ENCODE peak calls at places on chromosomes 16 and 17, in six cellular contexts. One of them, this sample, is unnamed.

GRCh38 chr17:72972263-72972951 is 120.1 kb downstream of the SLC39A11 start:
- DNase-seq in heart left ventricle: no peak
- DNase-seq in spleen: no peak
- DNase-seq in Peyer's patch: no peak
- DNase-seq in gastrocnemius medialis: no peak
- DNase-seq in lower leg skin: no peak
- DNase-seq in this sample: no peak

GRCh38 chr16:981695-982151 is at the start of gene SOX8:
- DNase-seq in heart left ventricle: peak
- DNase-seq in lower leg skin: no peak
- DNase-seq in gastrocnemius medialis: no peak
- DNase-seq in Peyer's patch: no peak
- DNase-seq in spleen: no peak
- DNase-seq in this sample: no peak

GRCh38 chr17:27239046-27239445 is 54.9 kb upstream of the WSB1 start:
- DNase-seq in heart left ventricle: no peak
- DNase-seq in lower leg skin: no peak
- DNase-seq in spleen: no peak
- DNase-seq in Peyer's patch: no peak
- DNase-seq in gastrocnemius medialis: no peak
- DNase-seq in this sample: no peak

GRCh38 chr16:67100569-67101300 is 9.0 kb upstream of the PHAF1 start:
- DNase-seq in spleen: no peak
- DNase-seq in gastrocnemius medialis: no peak
- DNase-seq in Peyer's patch: no peak
- DNase-seq in heart left ventricle: no peak
- DNase-seq in lower leg skin: no peak
- DNase-seq in this sample: no peak

GRCh38 chr17:60249517-60249826 is 99.7 kb downstream of the CA4 start:
- DNase-seq in Peyer's patch: no peak
- DNase-seq in spleen: no peak
- DNase-seq in gastrocnemius medialis: no peak
- DNase-seq in heart left ventricle: no peak
- DNase-seq in lower leg skin: no peak
- DNase-seq in this sample: no peak

GRCh38 chr17:8007836-8008235 is 5.4 kb downstream of the GUCY2D start:
- DNase-seq in heart left ventricle: no peak
- DNase-seq in lower leg skin: peak
- DNase-seq in Peyer's patch: no peak
- DNase-seq in spleen: peak
- DNase-seq in gastrocnemius medialis: no peak
- DNase-seq in this sample: no peak

GRCh38 chr17:75601057-75601987 is 13.7 kb downstream of the MYO15B start:
- DNase-seq in spleen: peak
- DNase-seq in heart left ventricle: peak
- DNase-seq in Peyer's patch: peak
- DNase-seq in lower leg skin: no peak
- DNase-seq in gastrocnemius medialis: no peak
- DNase-seq in this sample: peak

GRCh38 chr16:66474750-66475199 is 47.7 kb downstream of the BEAN1 start:
- DNase-seq in heart left ventricle: no peak
- DNase-seq in Peyer's patch: no peak
- DNase-seq in gastrocnemius medialis: no peak
- DNase-seq in lower leg skin: peak
- DNase-seq in spleen: no peak
- DNase-seq in this sample: peak

GRCh38 chr17:7836596-7837374 is 2.8 kb downstream of the KDM6B start:
- DNase-seq in spleen: peak
- DNase-seq in gastrocnemius medialis: peak
- DNase-seq in Peyer's patch: peak
- DNase-seq in heart left ventricle: peak
- DNase-seq in lower leg skin: peak
- DNase-seq in this sample: no peak

GRCh38 chr16:4699030-4699556 is 5.7 kb downstream of the NUDT16L1 start:
- DNase-seq in heart left ventricle: no peak
- DNase-seq in gastrocnemius medialis: no peak
- DNase-seq in lower leg skin: no peak
- DNase-seq in Peyer's patch: no peak
- DNase-seq in spleen: no peak
- DNase-seq in this sample: no peak
- TF ChIP-seq POLR2A in heart left ventricle: no peak
- TF ChIP-seq POLR2A in gastrocnemius medialis: no peak
- TF ChIP-seq POLR2A in lower leg skin: no peak
- TF ChIP-seq POLR2A in Peyer's patch: no peak
- TF ChIP-seq POLR2A in spleen: no peak
- TF ChIP-seq POLR2A in this sample: no peak

GRCh38 chr17:41500131-41500911 is 5.1 kb downstream of the KRT13 start:
- DNase-seq in lower leg skin: no peak
- DNase-seq in Peyer's patch: no peak
- DNase-seq in spleen: no peak
- DNase-seq in heart left ventricle: no peak
- DNase-seq in gastrocnemius medialis: no peak
- DNase-seq in this sample: peak
- TF ChIP-seq POLR2A in lower leg skin: no peak
- TF ChIP-seq POLR2A in Peyer's patch: no peak
- TF ChIP-seq POLR2A in spleen: no peak
- TF ChIP-seq POLR2A in heart left ventricle: no peak
- TF ChIP-seq POLR2A in gastrocnemius medialis: no peak
- TF ChIP-seq POLR2A in this sample: no peak

GRCh38 chr16:25066426-25066746 is 45.2 kb upstream of the LCMT1 start:
- DNase-seq in lower leg skin: no peak
- DNase-seq in spleen: peak
- DNase-seq in gastrocnemius medialis: no peak
- DNase-seq in Peyer's patch: no peak
- DNase-seq in heart left ventricle: no peak
- DNase-seq in this sample: no peak

GRCh38 chr16:25065899-25066298 is 45.6 kb upstream of the LCMT1 start:
- DNase-seq in heart left ventricle: no peak
- DNase-seq in lower leg skin: no peak
- DNase-seq in gastrocnemius medialis: no peak
- DNase-seq in Peyer's patch: no peak
- DNase-seq in spleen: peak
- DNase-seq in this sample: no peak

GRCh38 chr16:25063865-25064264 is 47.7 kb upstream of the LCMT1 start:
- DNase-seq in spleen: no peak
- DNase-seq in gastrocnemius medialis: no peak
- DNase-seq in lower leg skin: no peak
- DNase-seq in Peyer's patch: no peak
- DNase-seq in heart left ventricle: no peak
- DNase-seq in this sample: no peak

GRCh38 chr16:25064967-25065366 is 46.6 kb upstream of the LCMT1 start:
- DNase-seq in heart left ventricle: no peak
- DNase-seq in lower leg skin: no peak
- DNase-seq in gastrocnemius medialis: no peak
- DNase-seq in spleen: no peak
- DNase-seq in Peyer's patch: no peak
- DNase-seq in this sample: no peak

DNA sequence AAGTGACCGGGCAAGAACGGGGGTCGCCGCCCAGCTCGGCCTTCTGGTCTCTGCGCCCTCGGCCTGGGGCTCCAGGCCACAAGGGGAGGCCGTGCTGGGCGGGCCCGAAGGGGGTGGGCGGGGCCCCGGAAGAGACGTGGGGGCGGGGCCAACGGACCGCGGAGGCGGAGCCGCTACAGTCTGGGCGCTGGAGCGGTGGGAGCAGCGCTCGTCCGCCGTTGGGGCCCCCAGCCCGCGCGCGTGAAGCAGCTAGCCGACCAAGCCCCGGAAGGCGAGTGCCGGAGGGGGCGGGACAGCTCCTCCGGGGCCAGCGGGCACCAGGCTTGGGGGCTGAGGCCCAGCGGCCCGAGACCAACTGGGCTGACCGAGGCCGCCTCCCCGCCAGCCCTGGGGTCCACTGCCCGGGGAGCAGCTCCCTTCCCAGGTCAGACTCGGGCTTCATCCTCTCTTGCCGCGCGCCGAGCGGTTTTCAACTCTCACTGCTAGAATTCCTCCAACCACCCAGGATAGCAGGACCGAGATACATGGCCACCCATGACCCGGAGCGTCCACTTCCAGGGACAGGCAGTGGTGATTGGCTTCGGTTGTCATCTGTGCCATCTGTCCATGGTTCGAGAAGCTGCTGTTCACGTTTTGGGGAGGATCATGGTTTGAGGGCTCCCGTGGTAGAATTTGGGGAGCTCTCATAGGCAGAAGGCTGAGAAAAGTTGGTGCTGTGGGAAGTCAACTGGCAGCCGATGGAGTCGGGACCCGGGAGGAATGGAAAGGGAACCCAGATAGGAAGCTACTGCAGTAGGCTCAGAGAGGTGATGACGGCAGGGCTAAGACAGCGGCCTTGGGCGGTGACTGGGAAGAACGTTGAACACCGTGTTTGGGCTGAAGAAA is 44.6 kb upstream of the LCMT1 start:
- DNase-seq in gastrocnemius medialis: peak
- DNase-seq in Peyer's patch: peak
- DNase-seq in spleen: peak
- DNase-seq in heart left ventricle: peak
- DNase-seq in lower leg skin: peak
- DNase-seq in this sample: peak
- TF ChIP-seq POLR2A in gastrocnemius medialis: peak
- TF ChIP-seq POLR2A in Peyer's patch: peak
- TF ChIP-seq POLR2A in spleen: no peak
- TF ChIP-seq POLR2A in heart left ventricle: peak
- TF ChIP-seq POLR2A in lower leg skin: no peak
- TF ChIP-seq POLR2A in this sample: peak

GRCh38 chr16:2206420-2206779 is 1.1 kb downstream of the MLST8 start:
- DNase-seq in heart left ventricle: no peak
- DNase-seq in gastrocnemius medialis: no peak
- DNase-seq in Peyer's patch: no peak
- DNase-seq in spleen: no peak
- DNase-seq in lower leg skin: no peak
- DNase-seq in this sample: no peak

GRCh38 chr16:2205967-2206313 is 686 bp downstream of the MLST8 start:
- DNase-seq in spleen: peak
- DNase-seq in Peyer's patch: no peak
- DNase-seq in gastrocnemius medialis: no peak
- DNase-seq in heart left ventricle: no peak
- DNase-seq in lower leg skin: no peak
- DNase-seq in this sample: no peak

GRCh38 chr16:2204727-2205103 is 539 bp upstream of the MLST8 start:
- DNase-seq in gastrocnemius medialis: no peak
- DNase-seq in Peyer's patch: no peak
- DNase-seq in heart left ventricle: no peak
- DNase-seq in spleen: no peak
- DNase-seq in lower leg skin: no peak
- DNase-seq in this sample: no peak

GRCh38 chr16:2206780-2207433 is 1.7 kb downstream of the MLST8 start:
- DNase-seq in gastrocnemius medialis: no peak
- DNase-seq in Peyer's patch: no peak
- DNase-seq in heart left ventricle: no peak
- DNase-seq in lower leg skin: no peak
- DNase-seq in spleen: no peak
- DNase-seq in this sample: no peak

DNA sequence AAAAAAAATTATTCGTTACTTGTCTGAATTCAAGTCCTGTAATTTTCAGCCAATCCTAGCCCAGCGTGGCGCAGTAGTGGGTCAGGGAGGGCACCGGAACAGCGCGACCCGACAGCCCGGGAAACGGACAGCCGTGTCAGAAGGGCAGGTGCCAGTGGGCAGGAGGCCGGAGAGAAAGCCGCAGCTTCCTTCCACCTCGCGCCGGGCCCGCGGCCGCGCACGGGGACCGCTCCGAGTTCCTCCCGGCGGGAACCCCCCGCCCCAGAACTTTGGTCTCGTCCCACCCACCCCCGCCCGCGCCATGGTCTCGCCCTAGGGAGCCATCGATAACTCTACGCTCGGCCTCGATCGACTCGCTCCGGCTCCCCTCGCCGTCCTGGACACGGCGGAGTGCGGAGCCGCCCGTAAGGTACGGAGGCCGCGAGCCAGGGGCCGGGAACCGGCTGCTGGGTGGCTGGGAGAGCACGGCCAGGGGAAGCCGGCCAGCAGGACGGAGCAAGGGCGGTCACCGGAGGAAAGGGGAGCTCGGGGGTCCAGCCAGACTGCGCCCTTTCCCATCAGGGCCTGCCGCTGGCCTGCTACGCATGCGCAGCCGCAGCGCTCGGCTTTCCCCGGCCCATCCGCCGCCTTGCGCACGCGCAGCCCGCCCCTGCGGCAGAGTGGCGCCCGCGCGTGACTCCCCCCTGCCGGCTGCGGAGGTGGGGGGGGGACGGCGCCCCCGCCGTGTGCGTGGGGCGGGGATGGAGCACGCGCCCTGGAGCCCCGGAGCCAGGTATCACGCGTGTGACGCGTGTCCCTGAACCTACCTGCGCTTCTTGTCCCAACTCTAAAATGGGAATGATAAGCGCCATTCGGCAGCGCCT is at the start of gene MLST8:
- DNase-seq in lower leg skin: peak
- DNase-seq in gastrocnemius medialis: peak
- DNase-seq in Peyer's patch: peak
- DNase-seq in heart left ventricle: peak
- DNase-seq in spleen: peak
- DNase-seq in this sample: peak
- TF ChIP-seq POLR2A in lower leg skin: no peak
- TF ChIP-seq POLR2A in gastrocnemius medialis: peak
- TF ChIP-seq POLR2A in Peyer's patch: peak
- TF ChIP-seq POLR2A in heart left ventricle: peak
- TF ChIP-seq POLR2A in spleen: peak
- TF ChIP-seq POLR2A in this sample: peak

DNA sequence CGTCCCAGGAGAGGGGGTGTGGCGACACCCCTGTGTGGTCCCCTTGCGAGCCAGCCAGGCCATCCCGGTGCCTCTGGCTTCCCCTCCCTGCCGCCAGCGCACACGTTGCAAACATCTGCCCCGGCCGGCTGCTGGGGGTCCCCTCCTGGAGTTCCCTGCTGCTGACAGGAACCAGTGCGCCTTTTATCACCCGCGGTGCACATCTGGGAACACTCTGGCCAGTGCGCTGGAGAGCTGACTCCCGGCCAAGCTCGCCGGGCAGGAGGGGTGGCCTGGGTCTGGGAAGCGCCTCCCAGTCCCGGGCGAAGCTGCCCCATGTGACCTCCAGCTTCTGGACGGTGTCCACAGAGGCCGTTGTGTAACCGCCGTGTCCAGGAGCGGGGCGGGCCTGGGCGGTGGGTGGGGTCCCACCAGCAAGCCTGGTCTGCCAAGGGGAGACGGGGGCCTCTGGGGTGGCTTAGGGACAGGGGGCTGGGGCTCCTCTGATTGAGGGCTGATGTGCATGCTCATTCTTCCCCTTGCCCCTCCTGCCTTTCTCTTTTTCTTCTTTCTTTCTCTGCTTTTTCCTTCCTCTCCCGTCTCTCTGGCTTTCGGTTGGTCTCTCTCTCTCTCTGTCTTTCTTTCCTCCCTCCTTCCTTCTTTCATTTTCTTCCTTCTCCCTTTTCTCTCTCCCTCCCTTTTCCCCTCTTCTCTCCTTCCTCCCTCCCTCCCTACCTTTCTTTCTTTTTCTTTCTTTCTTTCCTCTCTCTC is 25.2 kb upstream of the CIBAR2 start:
- DNase-seq in lower leg skin: peak
- DNase-seq in heart left ventricle: peak
- DNase-seq in Peyer's patch: peak
- DNase-seq in gastrocnemius medialis: peak
- DNase-seq in spleen: peak
- DNase-seq in this sample: peak
- TF ChIP-seq POLR2A in lower leg skin: no peak
- TF ChIP-seq POLR2A in heart left ventricle: no peak
- TF ChIP-seq POLR2A in Peyer's patch: no peak
- TF ChIP-seq POLR2A in gastrocnemius medialis: no peak
- TF ChIP-seq POLR2A in spleen: no peak
- TF ChIP-seq POLR2A in this sample: no peak

GRCh38 chr17:43020030-43020621 is 2.1 kb downstream of the VAT1 start:
- DNase-seq in lower leg skin: no peak
- DNase-seq in spleen: no peak
- DNase-seq in heart left ventricle: no peak
- DNase-seq in Peyer's patch: no peak
- DNase-seq in gastrocnemius medialis: no peak
- DNase-seq in this sample: no peak
- TF ChIP-seq POLR2A in lower leg skin: no peak
- TF ChIP-seq POLR2A in spleen: no peak
- TF ChIP-seq POLR2A in heart left ventricle: no peak
- TF ChIP-seq POLR2A in Peyer's patch: no peak
- TF ChIP-seq POLR2A in gastrocnemius medialis: no peak
- TF ChIP-seq POLR2A in this sample: no peak